ENCODE peak calls at places on chromosomes 11 and 22, in ten cellular contexts. One of them, this sample, is unnamed.

GRCh38 chr11:60625262-60625661 is 74.2 kb upstream of the MS4A8 start:
- DNase-seq in A549: peak
- DNase-seq in HFF-Myc: peak
- DNase-seq in fibroblast of lung: peak
- DNase-seq in colonic mucosa: peak
- DNase-seq in lower lobe of right lung: no peak
- DNase-seq in fibroblast of the aortic adventitia: peak
- DNase-seq in H9: peak
- DNase-seq in fibroblast of mammary gland: peak
- DNase-seq in GM13977: no peak
- DNase-seq in this sample: no peak

GRCh38 chr11:77569046-77569445 is 20.7 kb upstream of the AQP11 start:
- DNase-seq in A549: no peak
- DNase-seq in HFF-Myc: no peak
- DNase-seq in fibroblast of lung: no peak
- DNase-seq in colonic mucosa: no peak
- DNase-seq in lower lobe of right lung: no peak
- DNase-seq in fibroblast of the aortic adventitia: no peak
- DNase-seq in H9: no peak
- DNase-seq in fibroblast of mammary gland: no peak
- DNase-seq in GM13977: no peak
- DNase-seq in this sample: no peak

GRCh38 chr11:72848846-72849466 is 34.7 kb downstream of the ATG16L2 start:
- DNase-seq in A549: peak
- DNase-seq in HFF-Myc: no peak
- DNase-seq in fibroblast of lung: peak
- DNase-seq in colonic mucosa: no peak
- DNase-seq in lower lobe of right lung: no peak
- DNase-seq in fibroblast of the aortic adventitia: peak
- DNase-seq in H9: peak
- DNase-seq in fibroblast of mammary gland: peak
- DNase-seq in GM13977: no peak
- DNase-seq in this sample: no peak

GRCh38 chr11:117725048-117725734 is 71.8 kb downstream of the DSCAML1 start:
- DNase-seq in A549: no peak
- DNase-seq in HFF-Myc: no peak
- DNase-seq in fibroblast of lung: no peak
- DNase-seq in colonic mucosa: no peak
- DNase-seq in lower lobe of right lung: no peak
- DNase-seq in fibroblast of the aortic adventitia: no peak
- DNase-seq in H9: no peak
- DNase-seq in fibroblast of mammary gland: no peak
- DNase-seq in GM13977: no peak
- DNase-seq in this sample: no peak

GRCh38 chr11:68314886-68315580 is 2.6 kb downstream of the LRP5 start:
- DNase-seq in A549: peak
- DNase-seq in HFF-Myc: no peak
- DNase-seq in fibroblast of lung: peak
- DNase-seq in colonic mucosa: peak
- DNase-seq in lower lobe of right lung: no peak
- DNase-seq in fibroblast of the aortic adventitia: no peak
- DNase-seq in H9: no peak
- DNase-seq in fibroblast of mammary gland: no peak
- DNase-seq in GM13977: no peak
- DNase-seq in this sample: no peak

GRCh38 chr22:49922926-49923325 is 4.5 kb downstream of the CRELD2 start:
- DNase-seq in A549: no peak
- DNase-seq in HFF-Myc: no peak
- DNase-seq in fibroblast of lung: no peak
- DNase-seq in colonic mucosa: no peak
- DNase-seq in lower lobe of right lung: peak
- DNase-seq in fibroblast of the aortic adventitia: no peak
- DNase-seq in H9: no peak
- DNase-seq in fibroblast of mammary gland: no peak
- DNase-seq in GM13977: no peak
- DNase-seq in this sample: no peak

GRCh38 chr11:63459586-63459985 is 31.4 kb downstream of the PLAAT5 start:
- DNase-seq in A549: no peak
- DNase-seq in HFF-Myc: no peak
- DNase-seq in fibroblast of lung: no peak
- DNase-seq in colonic mucosa: no peak
- DNase-seq in lower lobe of right lung: no peak
- DNase-seq in fibroblast of the aortic adventitia: no peak
- DNase-seq in H9: peak
- DNase-seq in fibroblast of mammary gland: no peak
- DNase-seq in GM13977: no peak
- DNase-seq in this sample: no peak

GRCh38 chr11:65392899-65393298 is 6.5 kb downstream of the FRMD8 start:
- DNase-seq in A549: no peak
- DNase-seq in HFF-Myc: no peak
- DNase-seq in fibroblast of lung: no peak
- DNase-seq in colonic mucosa: no peak
- DNase-seq in lower lobe of right lung: no peak
- DNase-seq in fibroblast of the aortic adventitia: no peak
- DNase-seq in H9: no peak
- DNase-seq in fibroblast of mammary gland: no peak
- DNase-seq in GM13977: no peak
- DNase-seq in this sample: no peak

GRCh38 chr11:12110714-12111481 is 508 bp downstream of the MICAL2 start:
- DNase-seq in A549: no peak
- DNase-seq in HFF-Myc: no peak
- DNase-seq in fibroblast of lung: no peak
- DNase-seq in colonic mucosa: peak
- DNase-seq in lower lobe of right lung: peak
- DNase-seq in fibroblast of the aortic adventitia: peak
- DNase-seq in H9: peak
- DNase-seq in fibroblast of mammary gland: no peak
- DNase-seq in GM13977: peak
- DNase-seq in this sample: no peak

GRCh38 chr22:28907311-28908008 is 24.1 kb downstream of the ZNRF3 start:
- DNase-seq in A549: no peak
- DNase-seq in HFF-Myc: peak
- DNase-seq in fibroblast of lung: no peak
- DNase-seq in colonic mucosa: no peak
- DNase-seq in lower lobe of right lung: no peak
- DNase-seq in fibroblast of the aortic adventitia: peak
- DNase-seq in H9: no peak
- DNase-seq in fibroblast of mammary gland: no peak
- DNase-seq in GM13977: peak
- DNase-seq in this sample: no peak

GRCh38 chr22:50112151-50113118 is 22.6 kb downstream of the MOV10L1 start:
- DNase-seq in A549: no peak
- DNase-seq in HFF-Myc: no peak
- DNase-seq in fibroblast of lung: peak
- DNase-seq in colonic mucosa: no peak
- DNase-seq in lower lobe of right lung: no peak
- DNase-seq in fibroblast of the aortic adventitia: peak
- DNase-seq in H9: no peak
- DNase-seq in fibroblast of mammary gland: peak
- DNase-seq in GM13977: no peak
- DNase-seq in this sample: no peak

DNA sequence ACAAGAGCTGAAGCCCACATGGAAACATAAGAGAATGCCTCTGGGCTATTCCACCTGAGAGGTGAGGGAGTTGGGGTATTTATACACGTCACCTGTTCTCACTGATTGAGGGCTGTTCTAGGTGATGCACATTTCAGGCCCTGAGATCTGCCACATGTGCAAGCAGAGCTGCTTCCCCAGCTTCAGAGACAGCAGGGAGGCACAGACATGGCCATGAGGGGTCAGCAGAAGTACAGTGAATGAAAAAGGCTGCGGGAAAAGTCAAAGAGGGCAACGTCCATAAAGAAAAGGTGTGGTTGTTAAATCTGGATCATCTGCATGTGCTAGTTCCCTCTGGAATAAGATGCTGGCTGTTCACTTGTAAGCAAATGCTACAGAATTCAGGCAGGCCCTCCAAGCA is 75.4 kb downstream of the GAB4 start:
- DNase-seq in A549: peak
- DNase-seq in HFF-Myc: no peak
- DNase-seq in fibroblast of lung: no peak
- DNase-seq in colonic mucosa: no peak
- DNase-seq in lower lobe of right lung: no peak
- DNase-seq in fibroblast of the aortic adventitia: no peak
- DNase-seq in H9: no peak
- DNase-seq in fibroblast of mammary gland: no peak
- DNase-seq in GM13977: no peak
- DNase-seq in this sample: no peak
- TF ChIP-seq CTCF in A549: no peak
- TF ChIP-seq CTCF in HFF-Myc: no peak
- TF ChIP-seq CTCF in fibroblast of lung: no peak
- TF ChIP-seq CTCF in colonic mucosa: no peak
- TF ChIP-seq CTCF in lower lobe of right lung: no peak
- TF ChIP-seq CTCF in fibroblast of the aortic adventitia: no peak
- TF ChIP-seq CTCF in H9: peak
- TF ChIP-seq CTCF in fibroblast of mammary gland: peak
- TF ChIP-seq CTCF in GM13977: no peak
- TF ChIP-seq CTCF in this sample: no peak

GRCh38 chr11:10511046-10511711 is 29.8 kb downstream of the RNF141 start:
- DNase-seq in A549: no peak
- DNase-seq in HFF-Myc: no peak
- DNase-seq in fibroblast of lung: no peak
- DNase-seq in colonic mucosa: no peak
- DNase-seq in lower lobe of right lung: no peak
- DNase-seq in fibroblast of the aortic adventitia: no peak
- DNase-seq in H9: peak
- DNase-seq in fibroblast of mammary gland: no peak
- DNase-seq in GM13977: no peak
- DNase-seq in this sample: no peak

GRCh38 chr11:10514713-10515112 is 26.3 kb downstream of the RNF141 start:
- DNase-seq in A549: no peak
- DNase-seq in HFF-Myc: no peak
- DNase-seq in fibroblast of lung: no peak
- DNase-seq in colonic mucosa: no peak
- DNase-seq in lower lobe of right lung: no peak
- DNase-seq in fibroblast of the aortic adventitia: peak
- DNase-seq in H9: no peak
- DNase-seq in fibroblast of mammary gland: peak
- DNase-seq in GM13977: no peak
- DNase-seq in this sample: no peak

GRCh38 chr11:10518123-10518522 is 22.9 kb downstream of the RNF141 start:
- DNase-seq in A549: no peak
- DNase-seq in HFF-Myc: no peak
- DNase-seq in fibroblast of lung: no peak
- DNase-seq in colonic mucosa: no peak
- DNase-seq in lower lobe of right lung: no peak
- DNase-seq in fibroblast of the aortic adventitia: no peak
- DNase-seq in H9: no peak
- DNase-seq in fibroblast of mammary gland: no peak
- DNase-seq in GM13977: no peak
- DNase-seq in this sample: no peak

GRCh38 chr11:10515418-10515817 is 25.6 kb downstream of the RNF141 start:
- DNase-seq in A549: no peak
- DNase-seq in HFF-Myc: no peak
- DNase-seq in fibroblast of lung: no peak
- DNase-seq in colonic mucosa: no peak
- DNase-seq in lower lobe of right lung: no peak
- DNase-seq in fibroblast of the aortic adventitia: no peak
- DNase-seq in H9: no peak
- DNase-seq in fibroblast of mammary gland: no peak
- DNase-seq in GM13977: no peak
- DNase-seq in this sample: no peak

DNA sequence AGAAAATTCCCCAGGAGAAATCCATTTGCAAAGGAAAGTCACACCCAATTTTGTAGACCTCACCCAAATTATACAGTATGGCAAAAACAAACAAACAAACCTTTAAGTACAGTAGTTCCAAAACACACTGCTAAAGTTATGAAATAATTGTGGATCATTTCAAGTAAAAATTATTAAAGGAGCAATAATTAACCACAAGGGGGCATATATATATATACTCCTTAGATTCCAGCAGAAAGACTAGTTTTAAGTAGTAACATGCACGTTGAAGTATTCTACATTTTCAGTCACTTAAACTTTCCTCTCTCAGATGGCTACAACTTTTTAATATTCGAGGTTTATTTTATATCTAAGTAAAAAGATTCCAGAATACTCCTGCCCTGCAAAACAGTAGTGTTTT is 26.8 kb downstream of the RNF141 start:
- DNase-seq in A549: peak
- DNase-seq in HFF-Myc: no peak
- DNase-seq in fibroblast of lung: peak
- DNase-seq in colonic mucosa: no peak
- DNase-seq in lower lobe of right lung: no peak
- DNase-seq in fibroblast of the aortic adventitia: peak
- DNase-seq in H9: no peak
- DNase-seq in fibroblast of mammary gland: peak
- DNase-seq in GM13977: no peak
- DNase-seq in this sample: no peak
- TF ChIP-seq CTCF in A549: peak
- TF ChIP-seq CTCF in HFF-Myc: no peak
- TF ChIP-seq CTCF in fibroblast of lung: no peak
- TF ChIP-seq CTCF in colonic mucosa: peak
- TF ChIP-seq CTCF in lower lobe of right lung: peak
- TF ChIP-seq CTCF in fibroblast of the aortic adventitia: peak
- TF ChIP-seq CTCF in H9: peak
- TF ChIP-seq CTCF in fibroblast of mammary gland: peak
- TF ChIP-seq CTCF in GM13977: no peak
- TF ChIP-seq CTCF in this sample: no peak

DNA sequence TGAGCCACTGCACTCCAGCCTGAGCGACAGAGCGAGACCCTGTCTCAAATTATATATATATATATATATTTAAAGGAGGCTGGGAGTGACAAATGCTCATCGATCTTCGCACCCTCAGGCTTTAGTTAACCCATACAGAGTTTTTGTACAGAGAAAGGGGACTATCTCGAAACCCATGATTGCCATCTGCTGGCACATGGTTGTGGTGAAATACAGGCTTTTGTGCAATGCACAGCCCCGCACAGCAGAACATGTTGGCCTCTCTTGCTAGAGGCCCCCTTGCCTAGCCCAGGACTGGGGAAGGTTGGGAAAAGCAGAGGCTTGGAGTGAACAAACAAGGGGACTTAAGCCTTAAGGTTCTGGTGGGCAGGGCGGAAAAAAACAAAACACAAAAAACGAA is 3.6 kb downstream of the MYBPC3 start:
- DNase-seq in A549: peak
- DNase-seq in HFF-Myc: no peak
- DNase-seq in fibroblast of lung: peak
- DNase-seq in colonic mucosa: no peak
- DNase-seq in lower lobe of right lung: no peak
- DNase-seq in fibroblast of the aortic adventitia: peak
- DNase-seq in H9: no peak
- DNase-seq in fibroblast of mammary gland: peak
- DNase-seq in GM13977: peak
- DNase-seq in this sample: no peak
- TF ChIP-seq CTCF in A549: peak
- TF ChIP-seq CTCF in HFF-Myc: peak
- TF ChIP-seq CTCF in fibroblast of lung: no peak
- TF ChIP-seq CTCF in colonic mucosa: no peak
- TF ChIP-seq CTCF in lower lobe of right lung: no peak
- TF ChIP-seq CTCF in fibroblast of the aortic adventitia: peak
- TF ChIP-seq CTCF in H9: peak
- TF ChIP-seq CTCF in fibroblast of mammary gland: peak
- TF ChIP-seq CTCF in GM13977: peak
- TF ChIP-seq CTCF in this sample: no peak

DNA sequence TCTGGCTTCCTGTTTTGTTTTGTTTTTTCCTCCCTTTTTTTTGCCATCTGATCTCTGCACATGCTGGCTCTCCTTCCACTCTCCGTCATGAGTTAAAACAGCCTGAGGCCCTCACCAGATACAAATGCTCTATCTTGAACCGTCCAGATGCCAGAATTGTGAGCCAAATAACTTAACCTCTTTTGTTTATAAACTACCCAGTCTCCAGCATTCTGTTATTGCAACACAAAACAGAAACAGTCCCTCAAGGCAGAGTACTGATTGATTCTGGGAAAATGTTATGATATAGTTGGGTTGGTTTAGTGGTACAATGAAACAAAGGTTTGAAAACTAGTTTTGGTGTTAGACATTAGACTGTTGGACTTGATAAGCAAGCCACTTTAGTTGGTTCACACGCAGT is 1390.0 kb upstream of the RAG2 start:
- DNase-seq in A549: no peak
- DNase-seq in HFF-Myc: no peak
- DNase-seq in fibroblast of lung: peak
- DNase-seq in colonic mucosa: no peak
- DNase-seq in lower lobe of right lung: no peak
- DNase-seq in fibroblast of the aortic adventitia: peak
- DNase-seq in H9: no peak
- DNase-seq in fibroblast of mammary gland: no peak
- DNase-seq in GM13977: no peak
- DNase-seq in this sample: no peak
- TF ChIP-seq CTCF in A549: no peak
- TF ChIP-seq CTCF in HFF-Myc: no peak
- TF ChIP-seq CTCF in fibroblast of lung: no peak
- TF ChIP-seq CTCF in colonic mucosa: no peak
- TF ChIP-seq CTCF in lower lobe of right lung: no peak
- TF ChIP-seq CTCF in fibroblast of the aortic adventitia: no peak
- TF ChIP-seq CTCF in H9: no peak
- TF ChIP-seq CTCF in fibroblast of mammary gland: no peak
- TF ChIP-seq CTCF in GM13977: no peak
- TF ChIP-seq CTCF in this sample: no peak

This sample was measured in activated B cell treated with CpG ODN at 0.5 μM for 24 hours.